ENCODE peak calls at places on chromosomes 4 and X, in four cellular contexts. One of them, this sample, is unnamed.

GRCh38 chrX:18360867-18361266 is 6.4 kb upstream of the SCML2 start:
- DNase-seq in SK-N-SH: no peak
- DNase-seq in K562: no peak
- DNase-seq in GM12878: no peak
- DNase-seq in this sample: no peak

GRCh38 chr4:102824398-102824797 is 3.0 kb downstream of the UBE2D3 start:
- DNase-seq in SK-N-SH: no peak
- DNase-seq in K562: no peak
- DNase-seq in GM12878: no peak
- DNase-seq in this sample: no peak

GRCh38 chr4:25654971-25655963 is at the start of gene SLC34A2:
- DNase-seq in SK-N-SH: peak
- DNase-seq in K562: no peak
- DNase-seq in GM12878: no peak
- DNase-seq in this sample: peak

GRCh38 chr4:105140684-105141490 is 5.8 kb upstream of the TET2 start:
- DNase-seq in SK-N-SH: peak
- DNase-seq in K562: peak
- DNase-seq in GM12878: no peak
- DNase-seq in this sample: no peak

GRCh38 chr4:150647008-150647407 is 65.1 kb downstream of the MAB21L2 start:
- DNase-seq in SK-N-SH: no peak
- DNase-seq in K562: no peak
- DNase-seq in GM12878: no peak
- DNase-seq in this sample: no peak

GRCh38 chr4:38803833-38804653 is 548 bp downstream of the TLR1 start:
- DNase-seq in SK-N-SH: no peak
- DNase-seq in K562: no peak
- DNase-seq in GM12878: peak
- DNase-seq in this sample: no peak

GRCh38 chrX:69102805-69103204 is 62.4 kb downstream of the PJA1 start:
- DNase-seq in SK-N-SH: no peak
- DNase-seq in K562: peak
- DNase-seq in GM12878: no peak
- DNase-seq in this sample: no peak

GRCh38 chr4:22848332-22848731 is 155.6 kb downstream of the GBA3 start:
- DNase-seq in SK-N-SH: no peak
- DNase-seq in K562: no peak
- DNase-seq in GM12878: no peak
- DNase-seq in this sample: no peak

GRCh38 chr4:6701371-6701770 is 7.7 kb downstream of the S100P start:
- DNase-seq in SK-N-SH: no peak
- DNase-seq in K562: peak
- DNase-seq in GM12878: no peak
- DNase-seq in this sample: peak

GRCh38 chrX:4182010-4182806 is 468.8 kb upstream of the PRKX start:
- DNase-seq in SK-N-SH: no peak
- DNase-seq in K562: no peak
- DNase-seq in GM12878: no peak
- DNase-seq in this sample: peak

GRCh38 chr4:143352052-143352451 is 15.4 kb downstream of the GAB1 start:
- DNase-seq in SK-N-SH: peak
- DNase-seq in K562: no peak
- DNase-seq in GM12878: no peak
- DNase-seq in this sample: no peak

GRCh38 chr4:137851435-137851834 is 319.1 kb upstream of the PCDH18 start:
- DNase-seq in SK-N-SH: no peak
- DNase-seq in K562: no peak
- DNase-seq in GM12878: no peak
- DNase-seq in this sample: no peak

GRCh38 chrX:37302569-37302968 is 46.6 kb upstream of the PRRG1 start:
- DNase-seq in SK-N-SH: no peak
- DNase-seq in K562: peak
- DNase-seq in GM12878: no peak
- DNase-seq in this sample: no peak

GRCh38 chrX:13167444-13168207 is 123.2 kb upstream of the FAM9C start:
- DNase-seq in SK-N-SH: peak
- DNase-seq in K562: no peak
- DNase-seq in GM12878: no peak
- DNase-seq in this sample: no peak

GRCh38 chrX:46601283-46601682 is 27.7 kb downstream of the CHST7 start:
- DNase-seq in SK-N-SH: peak
- DNase-seq in K562: no peak
- DNase-seq in GM12878: no peak
- DNase-seq in this sample: no peak

GRCh38 chr4:177546745-177547144 is 104.5 kb upstream of the AGA start:
- DNase-seq in SK-N-SH: no peak
- DNase-seq in K562: no peak
- DNase-seq in GM12878: no peak
- DNase-seq in this sample: no peak

GRCh38 chr4:182231080-182231479 is 12.1 kb upstream of the TENM3 start:
- DNase-seq in SK-N-SH: no peak
- DNase-seq in K562: no peak
- DNase-seq in GM12878: no peak
- DNase-seq in this sample: no peak

GRCh38 chr4:15024386-15024785 is 22.1 kb downstream of the CPEB2 start:
- DNase-seq in SK-N-SH: no peak
- DNase-seq in K562: no peak
- DNase-seq in GM12878: no peak
- DNase-seq in this sample: no peak

GRCh38 chrX:151742311-151742710 is 7.8 kb downstream of the CNGA2 start:
- DNase-seq in SK-N-SH: no peak
- DNase-seq in K562: no peak
- DNase-seq in GM12878: no peak
- DNase-seq in this sample: no peak

GRCh38 chrX:10457092-10457491 is 163.3 kb downstream of the MID1 start:
- DNase-seq in SK-N-SH: no peak
- DNase-seq in K562: no peak
- DNase-seq in GM12878: no peak
- DNase-seq in this sample: no peak

GRCh38 chr4:78197947-78198346 is 140.8 kb downstream of the FRAS1 start:
- DNase-seq in SK-N-SH: no peak
- DNase-seq in K562: no peak
- DNase-seq in GM12878: no peak
- DNase-seq in this sample: no peak

GRCh38 chr4:123163501-123163900 is 233.1 kb upstream of the SPRY1 start:
- DNase-seq in SK-N-SH: no peak
- DNase-seq in K562: no peak
- DNase-seq in GM12878: no peak
- DNase-seq in this sample: no peak

GRCh38 chrX:154540897-154541535 is 5.6 kb downstream of the G6PD start:
- DNase-seq in SK-N-SH: no peak
- DNase-seq in K562: no peak
- DNase-seq in GM12878: no peak
- DNase-seq in this sample: no peak

GRCh38 chrX:104172121-104172520 is 5.9 kb downstream of the FAM199X start:
- DNase-seq in SK-N-SH: no peak
- DNase-seq in K562: no peak
- DNase-seq in GM12878: no peak
- DNase-seq in this sample: no peak

GRCh38 chr4:6177587-6178197 is 22.7 kb downstream of the JAKMIP1 start:
- DNase-seq in SK-N-SH: no peak
- DNase-seq in K562: peak
- DNase-seq in GM12878: no peak
- DNase-seq in this sample: no peak

GRCh38 chr4:20624783-20625364 is 75.4 kb upstream of the PACRGL start:
- DNase-seq in SK-N-SH: no peak
- DNase-seq in K562: no peak
- DNase-seq in GM12878: no peak
- DNase-seq in this sample: no peak

GRCh38 chr4:62940229-62940628 is 1469.0 kb downstream of the TECRL start:
- DNase-seq in SK-N-SH: no peak
- DNase-seq in K562: no peak
- DNase-seq in GM12878: no peak
- DNase-seq in this sample: no peak

GRCh38 chrX:5399403-5399802 is 829.3 kb downstream of the NLGN4X start:
- DNase-seq in SK-N-SH: no peak
- DNase-seq in K562: no peak
- DNase-seq in GM12878: no peak
- DNase-seq in this sample: no peak

GRCh38 chr4:38002451-38003071 is 42.4 kb downstream of the PTTG2 start:
- DNase-seq in SK-N-SH: no peak
- DNase-seq in K562: no peak
- DNase-seq in GM12878: no peak
- DNase-seq in this sample: no peak

GRCh38 chrX:133495464-133496391 is 80.4 kb upstream of the GPC4 start:
- DNase-seq in SK-N-SH: no peak
- DNase-seq in K562: no peak
- DNase-seq in GM12878: no peak
- DNase-seq in this sample: no peak

GRCh38 chr4:147351083-147351787 is 129.7 kb upstream of the EDNRA start:
- DNase-seq in SK-N-SH: no peak
- DNase-seq in K562: no peak
- DNase-seq in GM12878: no peak
- DNase-seq in this sample: no peak

GRCh38 chr4:158035662-158036195 is 137.1 kb downstream of the GASK1B start:
- DNase-seq in SK-N-SH: no peak
- DNase-seq in K562: no peak
- DNase-seq in GM12878: no peak
- DNase-seq in this sample: no peak

GRCh38 chrX:45889471-45889870 is 655.8 kb downstream of the ZNF674 start:
- DNase-seq in SK-N-SH: no peak
- DNase-seq in K562: no peak
- DNase-seq in GM12878: no peak
- DNase-seq in this sample: no peak

GRCh38 chrX:9562851-9563250 is 98.0 kb downstream of the TBL1X start:
- DNase-seq in SK-N-SH: no peak
- DNase-seq in K562: no peak
- DNase-seq in GM12878: no peak
- DNase-seq in this sample: no peak

GRCh38 chr4:105895609-105896460 is 564 bp downstream of the NPNT start:
- DNase-seq in SK-N-SH: peak
- DNase-seq in K562: no peak
- DNase-seq in GM12878: no peak
- DNase-seq in this sample: no peak

GRCh38 chr4:87317527-87317926 is 5.2 kb downstream of the HSD17B13 start:
- DNase-seq in SK-N-SH: no peak
- DNase-seq in K562: no peak
- DNase-seq in GM12878: no peak
- DNase-seq in this sample: no peak
- TF ChIP-seq NRF1 in SK-N-SH: no peak
- TF ChIP-seq NRF1 in K562: no peak
- TF ChIP-seq NRF1 in GM12878: no peak
- TF ChIP-seq NRF1 in this sample: no peak

GRCh38 chrX:54182194-54182863 is 725 bp downstream of the FAM120C start:
- DNase-seq in SK-N-SH: peak
- DNase-seq in K562: peak
- DNase-seq in GM12878: no peak
- DNase-seq in this sample: peak
- TF ChIP-seq NRF1 in SK-N-SH: no peak
- TF ChIP-seq NRF1 in K562: no peak
- TF ChIP-seq NRF1 in GM12878: no peak
- TF ChIP-seq NRF1 in this sample: no peak

GRCh38 chr4:183602444-183603102 is 56.4 kb downstream of the RWDD4 start:
- DNase-seq in SK-N-SH: no peak
- DNase-seq in K562: peak
- DNase-seq in GM12878: no peak
- DNase-seq in this sample: no peak
- TF ChIP-seq NRF1 in SK-N-SH: no peak
- TF ChIP-seq NRF1 in K562: no peak
- TF ChIP-seq NRF1 in GM12878: no peak
- TF ChIP-seq NRF1 in this sample: no peak

GRCh38 chrX:83185887-83186286 is 322.2 kb upstream of the POU3F4 start:
- DNase-seq in SK-N-SH: no peak
- DNase-seq in K562: no peak
- DNase-seq in GM12878: no peak
- DNase-seq in this sample: no peak
- TF ChIP-seq NRF1 in SK-N-SH: no peak
- TF ChIP-seq NRF1 in K562: no peak
- TF ChIP-seq NRF1 in GM12878: no peak
- TF ChIP-seq NRF1 in this sample: no peak

DNA sequence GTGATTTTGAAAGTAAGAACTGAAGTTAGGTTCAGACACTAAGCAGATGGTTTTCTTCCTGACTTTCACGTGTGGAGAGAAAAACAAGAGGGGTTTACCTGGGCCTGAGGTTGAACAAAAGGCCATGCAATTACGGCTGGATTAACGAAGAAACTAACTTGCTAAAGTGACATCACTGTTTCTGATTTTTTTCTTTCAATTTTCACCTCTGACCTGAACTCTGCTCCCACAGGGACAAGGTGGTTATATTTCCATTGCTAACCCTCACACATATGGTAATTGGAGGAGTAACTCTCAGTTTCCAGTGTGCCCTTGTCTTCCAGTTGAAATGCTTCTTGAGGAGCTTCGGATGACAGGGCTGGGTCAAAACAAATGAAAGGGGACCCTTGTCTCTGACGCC is 38.0 kb downstream of the MSN start:
- DNase-seq in SK-N-SH: no peak
- DNase-seq in K562: no peak
- DNase-seq in GM12878: no peak
- DNase-seq in this sample: no peak
- TF ChIP-seq NRF1 in SK-N-SH: no peak
- TF ChIP-seq NRF1 in K562: no peak
- TF ChIP-seq NRF1 in GM12878: no peak
- TF ChIP-seq NRF1 in this sample: no peak

GRCh38 chr4:169383724-169384123 is 113.0 kb upstream of the SH3RF1 start:
- DNase-seq in SK-N-SH: no peak
- DNase-seq in K562: no peak
- DNase-seq in GM12878: no peak
- DNase-seq in this sample: no peak
- TF ChIP-seq NRF1 in SK-N-SH: no peak
- TF ChIP-seq NRF1 in K562: no peak
- TF ChIP-seq NRF1 in GM12878: no peak
- TF ChIP-seq NRF1 in this sample: no peak

GRCh38 chrX:63889001-63889400 is 104.0 kb upstream of the ARHGEF9 start:
- DNase-seq in SK-N-SH: no peak
- DNase-seq in K562: no peak
- DNase-seq in GM12878: no peak
- DNase-seq in this sample: no peak
- TF ChIP-seq NRF1 in SK-N-SH: no peak
- TF ChIP-seq NRF1 in K562: no peak
- TF ChIP-seq NRF1 in GM12878: no peak
- TF ChIP-seq NRF1 in this sample: no peak

This sample was measured in H1.